ENCODE peak calls at places on chromosomes 3 and 15, in nine cellular contexts. Q is kidney, L is esophagus squamous epithelium, R is AG04450, N is hepatocyte, M is right lobe of liver, H is A549, C is brain microvascular endothelial cell, Z is PC-9. T is an unnamed sample.
A peak's percentile ranks its signal among the peaks of the same experiment; 100 is the strongest.

GRCh38 chr3:7687428-7688147 is 814.0 kb upstream of the LMCD1 start:
- DNase-seq in Q (no peak), L (no peak), R (no peak), N (no peak), M (no peak), H (no peak), C (no peak), Z (no peak), T (no peak)

GRCh38 chr3:40663296-40663695 is 138.5 kb downstream of the ZNF621 start:
- DNase-seq in Q (no peak), L (no peak), R (no peak), N (no peak), M (no peak), H (no peak), C (no peak), Z (no peak), T (no peak)

GRCh38 chr3:4732974-4733373 is 239.8 kb downstream of the ITPR1 start:
- DNase-seq in Q (no peak), L (no peak), R (no peak), N (no peak), M (no peak), H (no peak), C (no peak), Z (no peak), T (no peak)

GRCh38 chr3:122305818-122306621 is 19.0 kb upstream of the CSTA start:
- DNase-seq in Q (no peak), L (no peak), R (no peak), N (peak; percentile 56), M (peak; percentile 72), H (peak; percentile 53), C (no peak), Z (peak; percentile 24), T (no peak)

GRCh38 chr3:196208942-196209695 is 2.1 kb downstream of the ZDHHC19 start:
- DNase-seq in Q (peak; percentile 72), L (no peak), R (no peak), N (no peak), M (peak; percentile 62), H (no peak), C (no peak), Z (no peak), T (no peak)

GRCh38 chr3:129095285-129095684 is 26.3 kb downstream of the RAB43 start:
- DNase-seq in Q (no peak), L (no peak), R (no peak), N (no peak), M (no peak), H (no peak), C (no peak), Z (no peak), T (no peak)

GRCh38 chr15:88635343-88635742 is 3.5 kb upstream of the ISG20 start:
- DNase-seq in Q (no peak), L (no peak), R (no peak), N (no peak), M (no peak), H (no peak), C (no peak), Z (no peak), T (no peak)

GRCh38 chr3:152497457-152497856 is 228.7 kb downstream of the MBNL1 start:
- DNase-seq in Q (no peak), L (no peak), R (no peak), N (no peak), M (no peak), H (no peak), C (no peak), Z (no peak), T (no peak)

GRCh38 chr3:96813134-96813819 is 1.1 kb upstream of the EPHA6 start:
- DNase-seq in Q (peak; percentile 88), L (no peak), R (peak; percentile 6), N (peak; percentile 93), M (peak; percentile 77), H (peak; percentile 73), C (peak; percentile 32), Z (peak; percentile 87), T (peak; percentile 22)

GRCh38 chr3:55521086-55522060 is 34.3 kb upstream of the WNT5A start:
- DNase-seq in Q (no peak), L (no peak), R (no peak), N (no peak), M (peak; percentile 62), H (no peak), C (no peak), Z (no peak), T (no peak)

GRCh38 chr3:4233488-4233887 is 69.7 kb upstream of the SETMAR start:
- DNase-seq in Q (no peak), L (no peak), R (no peak), N (no peak), M (no peak), H (no peak), C (no peak), Z (no peak), T (no peak)

DNA sequence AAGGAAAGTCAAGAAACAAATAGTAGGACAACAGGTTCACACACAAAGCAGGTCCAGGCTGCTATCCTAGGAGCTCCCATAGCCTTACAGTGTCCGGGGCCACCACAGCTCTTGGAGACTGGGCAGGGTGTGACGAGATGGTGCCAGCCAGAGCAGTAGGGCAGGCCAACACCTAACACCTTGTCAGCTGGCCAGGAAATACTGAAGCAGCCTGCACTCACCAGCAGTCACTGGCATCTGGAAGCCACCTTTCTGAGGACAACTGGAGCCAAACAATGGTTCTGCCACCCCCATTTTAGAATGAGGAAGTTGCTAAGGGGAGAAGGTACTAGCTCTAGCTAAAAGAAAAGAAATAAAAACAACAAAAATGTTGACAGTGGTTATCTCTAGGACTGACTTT is 47.2 kb downstream of the CCDC12 start:
- DNase-seq in Q (peak; percentile 79), L (no peak), R (no peak), N (no peak), M (no peak), H (no peak), C (no peak), Z (peak; percentile 54), T (no peak)
- H3K27ac ChIP-seq in Q (peak overlapping the region; percentile 87), L (peak overlapping the region; percentile 87), R (no peak overlapping the region), N (no peak overlapping the region), M (peak overlapping the region; percentile 84), H (peak overlapping the region; percentile 85), C (no peak overlapping the region), Z (peak overlapping the region; percentile 26), T (peak overlapping the region; percentile 98)

DNA sequence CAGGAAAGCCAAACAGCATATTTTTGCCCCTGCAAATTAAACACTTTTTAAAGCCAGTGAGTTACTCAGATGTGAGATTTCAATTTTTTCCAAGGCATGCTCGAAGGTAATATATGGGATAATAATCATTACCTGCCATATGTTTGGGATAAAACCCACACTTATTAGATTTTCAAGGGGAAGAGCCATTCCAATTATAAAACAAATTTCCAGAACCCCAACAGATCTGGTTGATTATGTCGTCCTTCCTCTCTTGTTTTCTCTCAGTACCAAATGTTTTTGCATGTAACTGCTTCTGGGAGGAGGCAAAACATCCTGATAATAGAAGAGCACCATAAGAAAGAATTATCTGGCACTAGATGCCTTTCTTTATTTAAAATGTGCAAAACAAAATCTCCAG is 115.1 kb downstream of the AKAP13 start:
- DNase-seq in Q (no peak), L (no peak), R (no peak), N (no peak), M (no peak), H (no peak), C (no peak), Z (no peak), T (no peak)
- H3K27ac ChIP-seq in Q (no peak overlapping the region), L (no peak overlapping the region), R (no peak overlapping the region), N (peak overlapping the region; percentile 86), M (no peak overlapping the region), H (no peak overlapping the region), C (no peak overlapping the region), Z (peak overlapping the region; percentile 84), T (peak overlapping the region; percentile 74)

GRCh38 chr3:188244395-188244861 is 90.5 kb downstream of the LPP start:
- DNase-seq in Q (no peak), L (no peak), R (no peak), N (peak; percentile 27), M (no peak), H (peak; percentile 84), C (peak; percentile 58), Z (no peak), T (peak; percentile 33)

GRCh38 chr3:188243124-188243795 is 89.3 kb downstream of the LPP start:
- DNase-seq in Q (no peak), L (no peak), R (no peak), N (no peak), M (no peak), H (no peak), C (no peak), Z (no peak), T (no peak)

GRCh38 chr3:188242426-188243123 is 88.6 kb downstream of the LPP start:
- DNase-seq in Q (no peak), L (no peak), R (no peak), N (no peak), M (no peak), H (no peak), C (no peak), Z (no peak), T (no peak)

GRCh38 chr3:188248036-188248561 is 94.1 kb downstream of the LPP start:
- DNase-seq in Q (no peak), L (no peak), R (no peak), N (no peak), M (no peak), H (no peak), C (no peak), Z (no peak), T (no peak)

DNA sequence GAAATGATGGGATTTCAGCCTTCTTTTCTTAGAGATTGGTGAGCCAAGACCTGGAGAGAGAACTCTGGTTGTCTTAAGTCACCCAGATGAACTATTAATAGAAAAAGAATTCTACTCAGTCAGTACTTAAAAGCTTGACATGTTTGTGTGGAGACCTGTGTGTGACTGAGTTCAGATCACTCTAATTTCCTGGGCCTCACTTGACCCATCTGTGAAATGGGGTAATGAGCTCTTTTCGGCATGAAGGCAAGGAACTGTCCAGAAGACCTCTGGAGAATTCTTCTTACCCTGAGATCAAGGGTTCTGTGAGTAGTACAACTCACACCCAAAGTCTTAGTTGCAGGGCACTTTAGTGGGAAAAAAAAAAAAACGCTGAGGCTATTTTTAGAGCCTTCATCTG is 92.9 kb downstream of the LPP start:
- DNase-seq in Q (no peak), L (no peak), R (no peak), N (no peak), M (no peak), H (no peak), C (no peak), Z (no peak), T (no peak)
- H3K27ac ChIP-seq in Q (no peak overlapping the region), L (no peak overlapping the region), R (no peak overlapping the region), N (no peak overlapping the region), M (no peak overlapping the region), H (no peak overlapping the region), C (no peak overlapping the region), Z (no peak overlapping the region), T (no peak overlapping the region)

GRCh38 chr15:43484455-43484854 is 8.5 kb downstream of the TP53BP1 start:
- DNase-seq in Q (no peak), L (no peak), R (no peak), N (no peak), M (no peak), H (no peak), C (no peak), Z (no peak), T (no peak)

GRCh38 chr15:43488790-43489585 is 4.0 kb downstream of the TP53BP1 start:
- DNase-seq in Q (no peak), L (no peak), R (no peak), N (no peak), M (no peak), H (no peak), C (no peak), Z (no peak), T (no peak)

GRCh38 chr15:43483306-43484128 is 9.4 kb downstream of the TP53BP1 start:
- DNase-seq in Q (no peak), L (no peak), R (no peak), N (no peak), M (no peak), H (peak; percentile 14), C (no peak), Z (no peak), T (no peak)

GRCh38 chr15:43492266-43492665 is 690 bp downstream of the TP53BP1 start:
- DNase-seq in Q (no peak), L (no peak), R (no peak), N (no peak), M (no peak), H (no peak), C (no peak), Z (no peak), T (no peak)

GRCh38 chr15:43487271-43487895 is 5.6 kb downstream of the TP53BP1 start:
- DNase-seq in Q (no peak), L (no peak), R (no peak), N (no peak), M (no peak), H (no peak), C (no peak), Z (no peak), T (no peak)
- H3K27ac ChIP-seq in Q (no peak overlapping the region), L (no peak overlapping the region), R (no peak overlapping the region), N (no peak overlapping the region), M (no peak overlapping the region), H (no peak overlapping the region), C (no peak overlapping the region), Z (no peak overlapping the region), T (no peak overlapping the region)

T was measured in epithelial cell of prostate.